ENCODE peak calls at places on chromosomes 7 and 10, in six cellular contexts. T, Q, O, K, Y and F are unnamed samples.

GRCh38 chr7:44398953-44399574 is 73.7 kb upstream of the CAMK2B start:
- DNase-seq in Q (no peak), T (no peak), O (no peak), Y (no peak), K (no peak), F (peak)

GRCh38 chr7:18680576-18680975 is 185.0 kb downstream of the HDAC9 start:
- DNase-seq in O (no peak), K (no peak), Q (no peak), T (no peak), Y (no peak), F (no peak)

GRCh38 chr10:31759124-31759798 is 169.4 kb downstream of the ARHGAP12 start:
- DNase-seq in Q (no peak), T (no peak), O (peak), Y (peak), K (no peak), F (no peak)

GRCh38 chr7:148941598-148942280 is 57.6 kb upstream of the EZH2 start:
- DNase-seq in Q (no peak), K (no peak), O (peak), Y (peak), T (peak), F (no peak)

GRCh38 chr10:36271631-36272340 is 629.7 kb upstream of the FZD8 start:
- DNase-seq in K (no peak), Y (no peak), O (no peak), T (no peak), Q (no peak), F (no peak)

GRCh38 chr7:117827861-117828260 is 45.4 kb downstream of the CTTNBP2 start:
- DNase-seq in Y (peak), T (no peak), O (no peak), K (peak), Q (no peak), F (no peak)

GRCh38 chr10:104342941-104343411 is 4.7 kb upstream of the ITPRIP start:
- DNase-seq in Y (no peak), K (no peak), T (no peak), Q (no peak), O (no peak), F (no peak)

GRCh38 chr7:16531682-16532081 is 5.1 kb downstream of the LRRC72 start:
- DNase-seq in Y (no peak), O (no peak), T (no peak), K (no peak), Q (no peak), F (no peak)

GRCh38 chr7:112362053-112362650 is 88.1 kb upstream of the IFRD1 start:
- DNase-seq in O (no peak), K (no peak), Y (no peak), Q (no peak), T (no peak), F (no peak)

GRCh38 chr7:18429547-18429946 is 66.0 kb upstream of the HDAC9 start:
- DNase-seq in T (no peak), K (no peak), Y (peak), Q (no peak), O (no peak), F (no peak)

GRCh38 chr10:114626841-114627240 is 31.2 kb downstream of the ABLIM1 start:
- DNase-seq in Q (no peak), T (no peak), Y (no peak), O (no peak), K (no peak), F (no peak)

GRCh38 chr7:57381581-57381980 is 68.4 kb upstream of the ZNF716 start:
- DNase-seq in K (no peak), O (no peak), Q (no peak), T (no peak), Y (no peak), F (no peak)

GRCh38 chr7:37901236-37901827 is 15.3 kb downstream of the SFRP4 start:
- DNase-seq in K (peak), T (no peak), O (no peak), Y (peak), Q (no peak), F (no peak)

GRCh38 chr7:127967276-127967675 is 64.0 kb downstream of the LRRC4 start:
- DNase-seq in T (no peak), K (no peak), Y (no peak), O (no peak), Q (no peak), F (no peak)

GRCh38 chr10:101301111-101301731 is 52.7 kb upstream of the BTRC start:
- DNase-seq in K (no peak), O (no peak), Y (no peak), Q (no peak), T (no peak), F (no peak)

GRCh38 chr10:125000366-125001312 is 58.7 kb downstream of the ZRANB1 start:
- DNase-seq in T (peak), O (no peak), Q (no peak), K (no peak), Y (no peak), F (no peak)

GRCh38 chr10:42753507-42754154 is 29.0 kb upstream of the BMS1 start:
- DNase-seq in Q (no peak), T (no peak), Y (no peak), K (no peak), O (no peak), F (no peak)

GRCh38 chr10:13882112-13882711 is 295.4 kb downstream of the PRPF18 start:
- DNase-seq in Q (no peak), O (no peak), Y (peak), T (peak), K (peak), F (no peak)

GRCh38 chr7:92834661-92835139 is 1.7 kb downstream of the CDK6 start:
- DNase-seq in T (no peak), K (no peak), Y (peak), Q (no peak), O (peak), F (no peak)

GRCh38 chr7:76069238-76069638 is 21.3 kb downstream of the MDH2 start:
- DNase-seq in T (no peak), K (peak), Y (peak), O (no peak), Q (no peak), F (no peak)

GRCh38 chr10:17249820-17250219 is 21.8 kb downstream of the VIM start:
- DNase-seq in Y (no peak), K (no peak), T (no peak), O (no peak), Q (no peak), F (no peak)

GRCh38 chr7:119931230-119931824 is 341.6 kb upstream of the KCND2 start:
- DNase-seq in Q (no peak), O (no peak), T (no peak), Y (no peak), K (no peak), F (no peak)

GRCh38 chr7:156920076-156920475 is 27.1 kb upstream of the LMBR1 start:
- DNase-seq in T (no peak), Q (no peak), Y (no peak), O (no peak), K (no peak), F (no peak)

GRCh38 chr10:46106410-46107255 is 60.6 kb upstream of the MSMB start:
- DNase-seq in Y (peak), K (peak), O (peak), Q (peak), T (peak), F (peak)

GRCh38 chr10:1190791-1191490 is 134.8 kb downstream of the WDR37 start:
- DNase-seq in O (no peak), K (no peak), Y (no peak), T (peak), Q (no peak), F (no peak)

GRCh38 chr7:106462365-106462859 is 177.6 kb upstream of the NAMPT start:
- DNase-seq in O (no peak), Y (peak), Q (no peak), K (no peak), T (no peak), F (no peak)

GRCh38 chr7:138370956-138371355 is 89.1 kb upstream of the TRIM24 start:
- DNase-seq in O (no peak), Q (no peak), K (no peak), Y (no peak), T (no peak), F (no peak)

GRCh38 chr7:124457841-124458240 is 307.8 kb downstream of the GPR37 start:
- DNase-seq in T (no peak), Y (no peak), K (no peak), Q (no peak), O (no peak), F (no peak)

GRCh38 chr10:117663750-117664149 is 121.2 kb downstream of the EMX2 start:
- DNase-seq in O (no peak), K (peak), T (no peak), Y (peak), Q (no peak), F (peak)

GRCh38 chr7:55129409-55130078 is 110.7 kb downstream of the EGFR start:
- DNase-seq in K (no peak), Y (no peak), O (no peak), T (no peak), Q (no peak), F (no peak)

GRCh38 chr7:128904381-128905197 is 5.9 kb downstream of the KCP start:
- DNase-seq in Q (no peak), K (no peak), O (no peak), Y (peak), T (no peak), F (no peak)

GRCh38 chr7:100965723-100966541 is 3.4 kb upstream of the MUC12 start:
- DNase-seq in T (peak), Y (peak), K (no peak), O (peak), Q (no peak), F (no peak)

GRCh38 chr7:18020138-18020715 is 7.4 kb downstream of the PRPS1L1 start:
- DNase-seq in Q (no peak), O (no peak), T (no peak), K (no peak), Y (no peak), F (no peak)

GRCh38 chr10:32446701-32447406 is 914 bp downstream of the CCDC7 start:
- DNase-seq in Q (no peak), Y (peak), T (no peak), K (no peak), O (no peak), F (no peak)